ENCODE peak calls at places on chromosomes 13 and 19, in six cellular contexts. X is H54, G is myocyte, A is lung microvascular endothelial cell, Y is EH, Z is GM04504. U is an unnamed sample.

GRCh38 chr19:20077791-20078463 is at the start of gene ZNF90:
- DNase-seq in Z (peak; percentile 95), A (peak; percentile 93), G (peak; percentile 18), Y (peak; percentile 88), X (peak; percentile 29), U (peak; percentile 96)

GRCh38 chr19:49543032-49543431 is 15.2 kb downstream of the RCN3 start:
- DNase-seq in Y (no peak), Z (no peak), X (no peak), A (no peak), G (peak; percentile 52), U (no peak)

GRCh38 chr13:111924676-111925075 is 142.3 kb upstream of the SOX1 start:
- DNase-seq in G (no peak), A (no peak), X (no peak), Z (no peak), Y (no peak), U (no peak)

GRCh38 chr19:1460033-1460995 is 10.4 kb downstream of the APC2 start:
- DNase-seq in X (no peak), G (no peak), Y (no peak), A (no peak), Z (no peak), U (no peak)

GRCh38 chr13:95893861-95894260 is 159.3 kb downstream of the UGGT2 start:
- DNase-seq in X (no peak), Z (no peak), Y (no peak), A (no peak), G (no peak), U (no peak)

GRCh38 chr19:5880604-5881078 is 10.3 kb upstream of the FUT5 start:
- DNase-seq in G (peak; percentile 71), Z (peak; percentile 34), A (no peak), X (no peak), Y (peak; percentile 94), U (peak; percentile 54)

GRCh38 chr13:107994137-107994536 is 221.2 kb downstream of the LIG4 start:
- DNase-seq in A (no peak), G (no peak), Y (no peak), Z (no peak), X (no peak), U (no peak)

GRCh38 chr13:32538234-32538620 is 368 bp downstream of the N4BP2L2 start:
- DNase-seq in Y (peak; percentile 58), X (peak; percentile 4), A (peak; percentile 65), G (no peak), Z (peak; percentile 22), U (peak; percentile 36)

GRCh38 chr19:39843919-39844793 is 2.0 kb downstream of the FBL start:
- DNase-seq in X (no peak), Y (peak; percentile 54), A (peak; percentile 59), Z (no peak), G (peak; percentile 65), U (no peak)

GRCh38 chr13:24624801-24625231 is 55.4 kb upstream of the ATP12A start:
- DNase-seq in G (no peak), A (no peak), X (no peak), Y (no peak), Z (no peak), U (no peak)

U was measured in H4.